ENCODE peak calls at places on chromosome 11, in five cellular contexts. C is germinal center, J is A172, I is NCI-H1930, K is AG09319. Q is an unnamed sample.

GRCh38 chr11:9139628-9140357 is 48.4 kb upstream of the SCUBE2 start:
- DNase-seq in C (no peak), J (peak; percentile 18), I (no peak), K (no peak), Q (no peak)

GRCh38 chr11:119236490-119236889 is 30.4 kb downstream of the CBL start:
- DNase-seq in C (no peak), J (no peak), I (no peak), K (no peak), Q (no peak)

GRCh38 chr11:117514256-117514655 is 186.6 kb downstream of the CEP164 start:
- DNase-seq in C (no peak), J (no peak), I (no peak), K (no peak), Q (no peak)

GRCh38 chr11:128421577-128421976 is 165.8 kb downstream of the ETS1 start:
- DNase-seq in C (no peak), J (peak; percentile 18), I (no peak), K (no peak), Q (no peak)

GRCh38 chr11:35334385-35335090 is 84.8 kb downstream of the SLC1A2 start:
- DNase-seq in C (peak; percentile 62), J (no peak), I (no peak), K (no peak), Q (no peak)

GRCh38 chr11:20021771-20022362 is 138.4 kb downstream of the DBX1 start:
- DNase-seq in C (no peak), J (no peak), I (no peak), K (no peak), Q (no peak)

GRCh38 chr11:70470127-70470526 is 71.8 kb downstream of the CTTN start:
- DNase-seq in C (peak; percentile 62), J (peak; percentile 92), I (no peak), K (no peak), Q (no peak)

GRCh38 chr11:19777032-19777341 is 64.3 kb downstream of the NAV2 start:
- DNase-seq in C (no peak), J (no peak), I (peak; percentile 15), K (no peak), Q (no peak)

GRCh38 chr11:13224324-13224723 is 53.3 kb upstream of the BMAL1 start:
- DNase-seq in C (no peak), J (no peak), I (no peak), K (no peak), Q (no peak)

GRCh38 chr11:125874556-125875124 is 12.8 kb upstream of the HYLS1 start:
- DNase-seq in C (peak; percentile 14), J (peak; percentile 54), I (peak; percentile 40), K (peak; percentile 20), Q (peak; percentile 25)

GRCh38 chr11:1830500-1831223 is 4.1 kb upstream of the SYT8 start:
- DNase-seq in C (no peak), J (no peak), I (no peak), K (no peak), Q (no peak)

GRCh38 chr11:85628771-85629341 is 463 bp downstream of the TMEM126B start:
- DNase-seq in C (no peak), J (no peak), I (no peak), K (no peak), Q (no peak)

GRCh38 chr11:10500757-10501684 is 40.0 kb downstream of the RNF141 start:
- DNase-seq in C (no peak), J (no peak), I (no peak), K (no peak), Q (no peak)

GRCh38 chr11:16986434-16987204 is 27.6 kb downstream of the PLEKHA7 start:
- DNase-seq in C (peak; percentile 57), J (peak; percentile 69), I (no peak), K (no peak), Q (peak; percentile 87)

GRCh38 chr11:126162286-126163030 is 49.0 kb downstream of the RPUSD4 start:
- DNase-seq in C (no peak), J (no peak), I (no peak), K (no peak), Q (no peak)

Q was measured in retinal pigment epithelial cell.